ENCODE peak calls at places on chromosomes 1 and 21, in seven cellular contexts. N, S, C, O, I, U and G are unnamed samples.
A peak's percentile ranks its signal among the peaks of the same experiment; 100 is the strongest.

GRCh38 chr1:185821612-185822385 is 87.6 kb downstream of the HMCN1 start:
- DNase-seq in I (no peak), S (no peak), U (no peak), O (no peak), C (no peak), N (no peak), G (no peak)

GRCh38 chr21:44510508-44511218 is 29.3 kb downstream of the KRTAP10-1 start:
- DNase-seq in I (no peak), C (peak; percentile 80), U (peak; percentile 43), S (peak; percentile 85), O (peak; percentile 72), N (no peak), G (peak; percentile 74)

GRCh38 chr1:204191481-204191880 is 4.8 kb downstream of the KISS1 start:
- DNase-seq in U (no peak), I (no peak), N (no peak), O (no peak), C (no peak), S (no peak), G (no peak)

GRCh38 chr21:27572681-27573080 is 605.8 kb upstream of the ADAMTS5 start:
- DNase-seq in O (no peak), C (peak; percentile 70), I (peak; percentile 82), N (peak; percentile 90), U (no peak), S (no peak), G (peak; percentile 11)

GRCh38 chr21:26756491-26757159 is 88.6 kb downstream of the ADAMTS1 start:
- DNase-seq in C (peak; percentile 69), O (no peak), I (no peak), N (peak; percentile 55), S (no peak), U (no peak), G (peak; percentile 23)

GRCh38 chr1:206766251-206766856 is 4.2 kb upstream of the IL19 start:
- DNase-seq in N (peak; percentile 93), O (no peak), I (peak; percentile 96), S (no peak), U (no peak), C (peak; percentile 44), G (peak; percentile 82)

GRCh38 chr1:244065960-244066388 is 14.9 kb downstream of the ZBTB18 start:
- DNase-seq in S (no peak), I (no peak), O (no peak), C (peak; percentile 18), U (no peak), N (peak; percentile 84), G (no peak)

GRCh38 chr1:8222789-8223188 is 95.1 kb upstream of the SLC45A1 start:
- DNase-seq in O (no peak), U (no peak), C (no peak), S (no peak), I (no peak), N (no peak), G (no peak)

GRCh38 chr1:95384570-95384969 is 150.6 kb downstream of the RWDD3 start:
- DNase-seq in C (no peak), S (peak; percentile 74), U (peak; percentile 38), N (peak; percentile 1), I (peak; percentile 6), O (peak; percentile 62), G (peak; percentile 70)

GRCh38 chr1:46183119-46183842 is 7.0 kb upstream of the P3R3URF start:
- DNase-seq in O (no peak), N (peak; percentile 95), C (peak; percentile 79), I (peak; percentile 91), U (no peak), S (peak; percentile 49), G (no peak)

GRCh38 chr1:3237994-3238704 is 169.1 kb downstream of the PRDM16 start:
- DNase-seq in C (no peak), U (no peak), S (no peak), I (no peak), N (no peak), O (no peak), G (no peak)

GRCh38 chr21:46119565-46120271 is 21.8 kb downstream of the COL6A2 start:
- DNase-seq in S (peak; percentile 20), O (no peak), N (no peak), I (no peak), U (no peak), C (no peak), G (no peak)

GRCh38 chr1:85708826-85709222 is 591 bp upstream of the ZNHIT6 start:
- DNase-seq in I (no peak), U (no peak), O (no peak), C (no peak), N (no peak), S (no peak), G (no peak)

GRCh38 chr1:100735244-100735643 is 15.7 kb downstream of the VCAM1 start:
- DNase-seq in I (peak; percentile 19), U (no peak), C (no peak), N (no peak), S (no peak), O (no peak), G (peak; percentile 25)

GRCh38 chr1:54171636-54172035 is 18.8 kb upstream of the CDCP2 start:
- DNase-seq in U (no peak), I (no peak), C (no peak), S (no peak), N (no peak), O (no peak), G (no peak)

DNA sequence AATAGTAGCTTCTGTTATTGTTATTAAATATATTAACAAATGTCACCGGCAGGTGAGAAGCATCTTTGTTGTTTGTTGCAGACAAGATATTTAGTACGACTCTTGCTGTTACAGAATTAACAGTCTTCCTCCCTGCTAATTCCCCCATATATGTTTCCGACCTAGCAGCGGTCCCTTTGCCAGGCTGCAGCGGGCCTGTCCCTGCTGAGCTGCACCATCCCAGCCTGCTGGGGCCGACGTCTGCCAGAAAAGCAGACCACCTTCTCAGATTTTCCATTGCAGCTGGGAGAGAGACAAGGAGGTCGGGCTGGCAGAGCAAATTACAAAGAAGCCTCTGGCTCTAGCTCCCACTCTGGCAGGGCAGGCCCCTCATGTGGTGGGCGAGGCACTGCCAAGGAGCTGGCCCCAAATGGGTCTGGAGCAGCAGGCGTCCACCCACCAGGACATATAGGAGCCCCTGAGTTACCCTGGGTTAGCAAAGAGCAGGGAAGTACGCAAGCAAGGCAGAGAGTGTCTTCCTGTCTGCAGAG is 142.7 kb downstream of the FOXD2 start:
- DNase-seq in S (peak; percentile 22), U (no peak), O (no peak), C (no peak), N (no peak), I (no peak), G (no peak)
- H2AK5ac ChIP-seq in S (no peak overlapping the region), U (no peak overlapping the region), O (no peak overlapping the region), C (no peak overlapping the region), N (no peak overlapping the region), I (no peak overlapping the region), G (no peak overlapping the region)

GRCh38 chr21:17793675-17794123 is 25.5 kb downstream of the C21orf91 start:
- DNase-seq in C (no peak), I (peak; percentile 68), N (peak; percentile 70), S (no peak), U (no peak), O (no peak), G (no peak)

GRCh38 chr21:17796037-17796403 is 23.1 kb downstream of the C21orf91 start:
- DNase-seq in I (no peak), N (no peak), U (no peak), C (peak; percentile 25), O (no peak), S (no peak), G (no peak)

GRCh38 chr21:17795084-17796036 is 23.8 kb downstream of the C21orf91 start:
- DNase-seq in N (no peak), S (no peak), U (no peak), I (no peak), C (no peak), O (no peak), G (no peak)

GRCh38 chr21:17794631-17795030 is 24.5 kb downstream of the C21orf91 start:
- DNase-seq in N (no peak), O (no peak), C (no peak), I (no peak), U (no peak), S (no peak), G (no peak)

DNA sequence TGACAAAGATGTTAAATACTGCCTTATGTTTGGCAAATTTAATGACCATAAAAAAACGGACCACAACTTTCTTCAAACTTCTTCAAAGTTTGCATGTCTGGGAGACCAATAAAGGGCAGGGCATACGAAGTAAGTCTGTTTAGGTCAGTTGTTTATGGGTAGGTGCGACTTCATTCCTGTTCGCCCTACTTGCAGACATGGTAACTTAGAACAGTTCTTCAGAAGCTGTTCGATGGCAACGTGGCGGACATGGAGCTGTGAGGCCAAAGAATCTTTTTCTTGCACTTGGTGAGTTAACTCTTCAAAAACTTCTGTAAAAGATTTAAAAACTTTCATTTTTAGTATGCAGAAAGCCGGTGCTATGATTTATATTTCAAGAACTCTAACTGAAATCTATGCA is 25.9 kb downstream of the C21orf91 start:
- DNase-seq in U (no peak), N (no peak), I (no peak), O (no peak), C (no peak), S (no peak), G (no peak)
- H3K27ac ChIP-seq in U (no peak overlapping the region), N (no peak overlapping the region), I (no peak overlapping the region), O (no peak overlapping the region), C (no peak overlapping the region), S (no peak overlapping the region), G (no peak overlapping the region)

DNA sequence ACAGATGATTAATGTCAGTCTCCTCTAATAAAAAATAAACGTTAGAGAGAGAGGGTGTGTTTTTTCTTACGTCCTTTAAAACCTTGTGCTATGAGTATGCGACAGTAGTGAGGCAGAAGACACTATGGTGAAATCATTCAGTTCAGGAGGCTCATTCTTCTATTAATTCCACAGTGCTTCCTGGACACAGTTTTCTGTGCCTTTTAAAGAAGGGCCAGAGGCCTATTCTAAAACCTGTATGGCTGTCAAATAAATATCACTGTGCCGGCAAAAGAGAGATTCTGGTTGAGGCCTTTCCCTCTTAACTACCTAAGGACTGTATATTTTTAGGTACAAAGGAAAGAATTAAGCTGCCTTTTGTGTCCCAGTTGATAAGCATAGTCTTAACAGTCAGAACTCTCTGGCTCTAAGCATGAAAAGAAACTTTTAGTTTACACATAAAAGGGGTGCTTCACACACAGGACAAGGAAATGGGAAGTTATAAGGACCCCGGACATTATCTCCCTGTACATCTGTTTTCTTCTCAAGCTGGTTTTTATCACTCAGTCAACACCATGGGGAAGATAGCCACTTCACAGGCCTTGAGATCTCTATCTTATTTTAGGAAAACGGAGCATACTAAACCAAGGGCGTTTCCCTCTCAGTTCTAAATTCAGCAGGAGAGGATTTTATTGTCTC is 71.2 kb upstream of the HSPA13 start:
- DNase-seq in C (no peak), N (no peak), I (peak; percentile 0), S (no peak), U (no peak), O (no peak), G (peak; percentile 55)
- H3K9ac ChIP-seq in C (no peak overlapping the region), N (no peak overlapping the region), I (no peak overlapping the region), S (no peak overlapping the region), U (no peak overlapping the region), O (no peak overlapping the region), G (no peak overlapping the region)

GRCh38 chr1:110035236-110035752 is 870 bp downstream of the STRIP1 start:
- DNase-seq in U (no peak), I (no peak), O (peak; percentile 11), S (no peak), C (no peak), N (peak; percentile 16), G (no peak)

GRCh38 chr1:110034451-110035235 is at the start of gene STRIP1:
- DNase-seq in O (peak; percentile 89), C (peak; percentile 99), U (peak; percentile 80), N (peak; percentile 98), S (peak; percentile 93), I (peak; percentile 98), G (peak; percentile 97)

GRCh38 chr1:110032327-110032726 is 2.1 kb upstream of the STRIP1 start:
- DNase-seq in U (no peak), I (no peak), N (no peak), S (no peak), O (no peak), C (peak; percentile 29), G (no peak)

GRCh38 chr1:110034040-110034450 is 379 bp upstream of the STRIP1 start:
- DNase-seq in C (no peak), N (no peak), S (no peak), U (no peak), O (no peak), I (no peak), G (no peak)

GRCh38 chr1:110033421-110033820 is 1.0 kb upstream of the STRIP1 start:
- DNase-seq in I (no peak), N (no peak), U (no peak), C (no peak), O (no peak), S (no peak), G (no peak)
- H2AK5ac ChIP-seq in I (peak overlapping the region; percentile 63), N (no peak overlapping the region), U (no peak overlapping the region), C (no peak overlapping the region), O (no peak overlapping the region), S (no peak overlapping the region), G (no peak overlapping the region)